ENCODE peak calls at places on chromosomes 5 and 9, in six cellular contexts. F is HCT116, J is GM23248, G is PC-3, O is neural progenitor cell, T is SK-N-SH. X is an unnamed sample. For H4K20me1, the result is how much of the 10 kb centered on the place peaks cover.

GRCh38 chr5:149552761-149553160 is 1.5 kb upstream of the CSNK1A1 start:
- DNase-seq in F (no peak), J (no peak), G (no peak), O (no peak), T (no peak), X (no peak)

GRCh38 chr9:132411091-132411508 is 1.1 kb downstream of the CFAP77 start:
- DNase-seq in F (peak), J (peak), G (peak), O (peak), T (peak), X (peak)

GRCh38 chr5:25020454-25020853 is 375.7 kb upstream of the CDH10 start:
- DNase-seq in F (no peak), J (no peak), G (no peak), O (peak), T (no peak), X (no peak)

GRCh38 chr5:77251921-77252320 is 41.4 kb downstream of the PDE8B start:
- DNase-seq in F (no peak), J (peak), G (no peak), O (no peak), T (no peak), X (no peak)

GRCh38 chr9:90608141-90608540 is 34.5 kb downstream of the DIRAS2 start:
- DNase-seq in F (no peak), J (no peak), G (no peak), O (no peak), T (no peak), X (no peak)

GRCh38 chr9:85045271-85045670 is 375.7 kb downstream of the NTRK2 start:
- DNase-seq in F (no peak), J (no peak), G (peak), O (no peak), T (no peak), X (no peak)

GRCh38 chr5:154038241-154038603 is 488 bp downstream of the FAM114A2 start:
- DNase-seq in F (peak), J (peak), G (peak), O (no peak), T (peak), X (peak)

GRCh38 chr9:20512636-20513035 is 109.7 kb downstream of the MLLT3 start:
- DNase-seq in F (no peak), J (peak), G (peak), O (no peak), T (no peak), X (no peak)

GRCh38 chr5:41966706-41967105 is 41.6 kb downstream of the FBXO4 start:
- DNase-seq in F (no peak), J (no peak), G (no peak), O (no peak), T (no peak), X (no peak)

GRCh38 chr9:134661791-134662142 is 20.2 kb downstream of the COL5A1 start:
- DNase-seq in F (no peak), J (peak), G (no peak), O (no peak), T (peak), X (no peak)

GRCh38 chr9:134662143-134662876 is 20.7 kb downstream of the COL5A1 start:
- DNase-seq in F (no peak), J (peak), G (peak), O (no peak), T (peak), X (no peak)

GRCh38 chr9:134663753-134664415 is 22.3 kb downstream of the COL5A1 start:
- DNase-seq in F (no peak), J (peak), G (no peak), O (no peak), T (no peak), X (no peak)

GRCh38 chr9:134664446-134664845 is 22.8 kb downstream of the COL5A1 start:
- DNase-seq in F (no peak), J (no peak), G (no peak), O (no peak), T (no peak), X (no peak)

GRCh38 chr9:134663084-134663483 is 21.5 kb downstream of the COL5A1 start:
- DNase-seq in F (no peak), J (no peak), G (no peak), O (no peak), T (no peak), X (no peak)
- H4K20me1 ChIP-seq in F (under half), J (under half), G (under half), O (under half), T (half or more), X (under half)

GRCh38 chr9:136303825-136304416 is at the start of gene CCDC187:
- DNase-seq in F (no peak), J (no peak), G (no peak), O (no peak), T (no peak), X (no peak)
- H3K9ac ChIP-seq in F (no peak), J (no peak), G (no peak), O (no peak), T (no peak), X (no peak)

GRCh38 chr9:71761938-71762353 is 6.4 kb downstream of the CEMIP2 start:
- DNase-seq in F (no peak), J (no peak), G (peak), O (no peak), T (no peak), X (no peak)

GRCh38 chr9:71762900-71763653 is 5.2 kb downstream of the CEMIP2 start:
- DNase-seq in F (no peak), J (peak), G (peak), O (no peak), T (no peak), X (no peak)

GRCh38 chr9:71765693-71766092 is 2.6 kb downstream of the CEMIP2 start:
- DNase-seq in F (no peak), J (peak), G (peak), O (no peak), T (no peak), X (no peak)

GRCh38 chr9:71764438-71764837 is 3.9 kb downstream of the CEMIP2 start:
- DNase-seq in F (no peak), J (no peak), G (no peak), O (no peak), T (no peak), X (no peak)

GRCh38 chr9:71763752-71764332 is 4.5 kb downstream of the CEMIP2 start:
- DNase-seq in F (no peak), J (peak), G (peak), O (no peak), T (no peak), X (no peak)
- TF ChIP-seq EZH2phosphoT487 in F (no peak), J (no peak), G (no peak), O (no peak), T (no peak), X (no peak)

GRCh38 chr9:16625831-16626230 is 244.6 kb downstream of the BNC2 start:
- DNase-seq in F (no peak), J (peak), G (no peak), O (no peak), T (no peak), X (no peak)
- H4K20me1 ChIP-seq in F (under half), J (under half), G (under half), O (under half), T (under half), X (under half)

DNA sequence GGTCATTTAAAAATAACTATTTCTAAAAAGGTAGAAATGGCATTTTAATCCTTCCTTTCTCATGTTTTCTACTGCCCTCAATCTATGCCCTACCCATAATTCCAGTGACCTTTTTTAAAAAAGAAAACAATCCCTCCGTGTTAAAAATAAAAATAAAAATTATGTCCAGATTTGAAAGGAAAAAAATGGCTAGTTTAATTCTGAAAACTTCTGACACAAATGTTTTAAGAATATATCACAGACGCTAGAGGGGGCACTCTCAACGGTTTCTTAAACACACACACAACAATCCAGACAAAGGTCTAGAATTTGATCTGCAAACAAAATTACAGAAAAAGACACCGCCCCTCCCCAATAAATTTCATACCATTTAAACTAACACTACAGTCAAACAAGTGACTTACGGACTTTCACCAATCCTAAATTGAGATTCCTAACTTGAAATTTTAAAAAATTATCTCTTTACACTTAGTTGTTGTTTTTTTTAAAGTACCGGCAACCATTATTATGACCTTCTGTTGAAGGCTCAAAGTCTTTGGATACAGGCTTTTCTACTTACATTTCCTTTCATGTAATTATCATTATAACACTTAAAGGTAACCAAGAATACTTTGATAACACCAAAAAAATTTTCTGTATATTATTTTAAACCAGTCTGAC is 38.2 kb downstream of the CLINT1 start:
- DNase-seq in F (peak), J (peak), G (peak), O (peak), T (peak), X (peak)
- H3K9ac ChIP-seq in F (no peak), J (no peak), G (no peak), O (no peak), T (no peak), X (no peak)

DNA sequence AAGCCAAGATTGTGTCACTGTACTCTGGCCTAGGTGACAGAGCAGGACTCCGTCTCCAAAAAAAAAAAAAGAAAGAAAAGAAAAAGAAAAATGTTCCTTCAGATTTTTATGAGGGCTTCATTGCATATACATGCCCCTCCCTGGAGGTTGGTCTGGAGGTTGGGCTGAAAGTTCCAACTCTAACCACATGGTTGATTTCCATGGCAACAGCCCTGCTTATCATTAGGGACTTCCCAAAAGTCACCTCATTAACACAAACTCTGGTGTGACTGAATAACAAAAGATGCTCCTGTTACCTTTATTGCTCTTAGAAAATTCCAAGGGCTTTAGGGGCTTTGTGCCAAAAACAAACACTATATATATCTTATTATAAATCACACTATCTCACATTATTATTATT is 113.8 kb downstream of the TMC1 start:
- DNase-seq in F (no peak), J (peak), G (no peak), O (peak), T (no peak), X (peak)
- TF ChIP-seq EZH2phosphoT487 in F (no peak), J (no peak), G (no peak), O (no peak), T (no peak), X (no peak)

GRCh38 chr5:151073280-151073679 is 7.6 kb downstream of the TNIP1 start:
- DNase-seq in F (no peak), J (no peak), G (no peak), O (no peak), T (no peak), X (no peak)

GRCh38 chr5:151071021-151071420 is 9.8 kb downstream of the TNIP1 start:
- DNase-seq in F (no peak), J (no peak), G (no peak), O (no peak), T (no peak), X (no peak)

GRCh38 chr5:151070449-151070848 is 10.4 kb downstream of the TNIP1 start:
- DNase-seq in F (no peak), J (peak), G (no peak), O (no peak), T (no peak), X (no peak)

GRCh38 chr5:151074557-151074956 is 6.3 kb downstream of the TNIP1 start:
- DNase-seq in F (no peak), J (no peak), G (no peak), O (no peak), T (no peak), X (no peak)

DNA sequence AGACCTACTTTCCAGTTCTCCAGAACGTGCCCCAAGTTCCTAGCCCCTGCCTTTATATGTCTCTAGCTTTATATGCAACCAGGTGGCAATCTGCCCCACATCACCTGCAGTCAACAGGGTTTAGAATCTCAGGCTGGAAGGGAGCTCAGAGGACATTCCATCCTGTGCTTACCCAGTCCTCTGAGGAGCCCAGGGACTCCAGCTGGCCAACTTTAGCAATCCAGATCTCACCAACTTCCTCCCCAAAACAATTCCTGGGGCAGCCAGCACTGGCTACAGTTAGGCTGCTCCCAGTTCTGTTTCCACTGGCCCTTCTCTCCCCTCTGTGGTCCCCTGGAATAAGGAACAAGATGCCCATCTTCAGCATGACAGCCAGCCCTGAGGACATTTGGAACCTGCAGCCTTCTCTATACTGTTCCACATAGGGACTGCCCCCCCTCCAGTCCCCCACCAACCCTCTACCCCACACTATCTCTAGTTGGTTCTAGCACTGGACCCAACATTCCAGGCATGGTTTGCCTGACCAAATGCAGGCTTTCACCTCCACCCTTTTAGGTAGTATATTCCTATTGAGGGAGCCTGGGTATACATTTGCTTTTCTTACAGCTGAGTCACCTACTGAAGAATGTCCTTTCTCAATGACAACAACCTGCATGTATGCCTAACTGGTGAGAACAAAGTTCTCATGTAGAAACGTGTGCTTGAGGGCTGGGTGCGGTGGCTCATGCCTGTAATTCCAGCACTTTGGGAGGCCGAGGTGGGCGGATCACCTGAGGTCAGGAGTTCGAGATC is 8.4 kb downstream of the TNIP1 start:
- DNase-seq in F (no peak), J (peak), G (peak), O (no peak), T (no peak), X (no peak)
- H4K20me1 ChIP-seq in F (under half), J (under half), G (under half), O (under half), T (under half), X (under half)

GRCh38 chr5:97022898-97023297 is 87.0 kb downstream of the LNPEP start:
- DNase-seq in F (no peak), J (no peak), G (no peak), O (no peak), T (no peak), X (no peak)

GRCh38 chr5:97021416-97021815 is 85.5 kb downstream of the LNPEP start:
- DNase-seq in F (no peak), J (no peak), G (no peak), O (no peak), T (no peak), X (no peak)

DNA sequence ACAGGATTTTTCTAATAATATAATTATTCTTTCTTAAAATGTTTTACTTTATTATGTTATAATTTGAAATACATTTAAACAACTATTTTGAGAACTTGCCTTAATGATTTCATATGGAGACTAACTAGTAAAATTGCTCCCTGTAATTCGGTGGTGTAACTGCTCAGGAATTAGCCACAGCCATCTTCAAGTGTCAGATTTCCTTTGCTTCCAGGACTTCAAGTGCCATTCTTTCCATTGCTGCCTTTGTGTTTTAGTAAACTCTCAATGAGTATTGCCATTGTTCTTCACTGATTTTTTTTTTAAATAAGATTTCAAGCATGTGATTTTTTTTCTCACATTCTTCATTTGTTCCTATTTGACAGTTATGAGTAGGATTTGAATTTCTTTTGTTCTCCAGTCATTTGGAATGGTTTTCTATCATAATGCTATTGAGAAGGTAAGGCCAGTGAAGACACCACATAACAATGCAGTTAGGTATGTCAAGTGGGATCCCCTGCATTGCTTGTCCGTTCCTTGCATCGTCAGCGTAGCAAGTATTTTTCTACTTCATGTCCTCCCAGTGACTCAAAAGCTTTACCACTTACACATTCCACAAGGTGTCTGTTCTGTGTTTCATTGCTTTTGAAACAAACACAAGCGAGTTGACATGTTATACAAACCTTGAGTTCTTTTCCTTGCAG is 83.7 kb downstream of the LNPEP start:
- DNase-seq in F (no peak), J (peak), G (no peak), O (peak), T (no peak), X (no peak)
- H3K9ac ChIP-seq in F (no peak), J (no peak), G (no peak), O (no peak), T (no peak), X (no peak)

GRCh38 chr9:6552738-6553121 is 92.8 kb downstream of the GLDC start:
- DNase-seq in F (no peak), J (peak), G (no peak), O (no peak), T (no peak), X (no peak)
- TF ChIP-seq EZH2phosphoT487 in F (no peak), J (no peak), G (no peak), O (no peak), T (no peak), X (no peak)